ENCODE peak calls at places on chromosomes 16 and 17, in four cellular contexts. A, X, W and M are unnamed samples.

GRCh38 chr17:28372203-28372944 is 880 bp downstream of the SARM1 start:
- DNase-seq in A (no peak), W (no peak), X (no peak), M (peak; percentile 29)

GRCh38 chr17:69090365-69090764 is 29.6 kb upstream of the ABCA9 start:
- DNase-seq in A (no peak), X (no peak), W (no peak), M (no peak)

GRCh38 chr16:70250748-70251650 is 741 bp downstream of the EXOSC6 start:
- DNase-seq in X (peak; percentile 82), W (no peak), A (peak; percentile 20), M (peak; percentile 48)

GRCh38 chr17:63645775-63646491 is 23.7 kb downstream of the MAP3K3 start:
- DNase-seq in A (no peak), X (no peak), W (no peak), M (no peak)

GRCh38 chr16:85098565-85098964 is 13.7 kb downstream of the CIBAR2 start:
- DNase-seq in A (no peak), W (no peak), X (no peak), M (no peak)

GRCh38 chr16:80720759-80721470 is 83.5 kb downstream of the CDYL2 start:
- DNase-seq in X (no peak), A (no peak), W (no peak), M (no peak)

GRCh38 chr16:86823895-86824671 is 245.7 kb downstream of the FOXL1 start:
- DNase-seq in A (no peak), W (no peak), X (no peak), M (no peak)

GRCh38 chr17:12519956-12520594 is 145.6 kb upstream of the MYOCD start:
- DNase-seq in A (no peak), X (no peak), W (no peak), M (no peak)

GRCh38 chr16:57852189-57852588 is 49.9 kb upstream of the KIFC3 start:
- DNase-seq in W (no peak), X (no peak), A (no peak), M (no peak)

DNA sequence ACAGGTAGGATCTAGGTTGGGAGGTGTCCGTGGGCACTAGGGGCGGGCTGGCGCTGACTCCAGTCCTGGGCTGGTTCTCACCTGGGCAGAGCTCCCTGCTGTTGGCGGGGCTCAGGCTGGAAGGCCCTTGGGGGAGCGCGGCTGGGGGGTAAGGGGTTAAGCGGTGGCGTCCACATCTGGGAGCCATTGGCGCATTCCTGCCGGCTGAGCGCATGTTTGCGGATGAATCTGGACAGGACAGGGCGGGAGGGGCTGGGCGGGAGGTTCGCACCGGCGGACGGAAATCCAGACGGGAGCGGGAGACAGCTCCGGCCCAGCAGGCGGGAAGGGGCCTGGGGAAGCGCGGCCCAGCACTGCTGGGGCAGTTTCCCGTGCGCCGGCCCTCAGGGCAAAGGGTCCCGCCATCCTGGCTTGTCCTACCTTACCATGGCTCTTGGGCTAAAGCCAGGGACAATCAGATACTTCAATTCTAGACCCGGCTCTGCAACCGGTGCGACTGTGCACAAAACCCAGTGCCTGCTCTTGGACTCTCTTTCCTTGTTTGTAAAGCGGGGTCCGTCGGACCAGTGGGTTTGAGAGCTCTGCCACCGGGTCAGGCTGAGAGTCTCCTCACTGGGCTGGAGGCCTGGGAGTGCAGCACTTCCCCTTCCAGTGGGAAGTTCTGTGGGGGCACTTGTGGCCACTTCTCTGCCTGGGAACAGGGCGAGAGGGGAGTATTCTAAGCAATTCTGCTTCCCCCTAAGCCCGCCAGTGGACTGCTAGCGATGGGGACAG is 7.8 kb downstream of the RARA start:
- DNase-seq in X (peak; percentile 84), W (no peak), A (peak; percentile 68), M (peak; percentile 70)
- TF ChIP-seq POLR2A in X (peak; percentile 74), W (no peak), A (no peak), M (peak; percentile 41)

GRCh38 chr17:58338454-58338841 is 9.9 kb upstream of the TSPOAP1 start:
- DNase-seq in X (no peak), A (no peak), W (no peak), M (no peak)

GRCh38 chr17:58338907-58339774 is 10.5 kb upstream of the TSPOAP1 start:
- DNase-seq in A (no peak), X (peak; percentile 75), W (no peak), M (no peak)

GRCh38 chr17:58337126-58337599 is 8.6 kb upstream of the TSPOAP1 start:
- DNase-seq in X (no peak), A (no peak), W (no peak), M (no peak)

GRCh38 chr17:58336456-58337094 is 8.0 kb upstream of the TSPOAP1 start:
- DNase-seq in A (no peak), W (no peak), X (no peak), M (no peak)

DNA sequence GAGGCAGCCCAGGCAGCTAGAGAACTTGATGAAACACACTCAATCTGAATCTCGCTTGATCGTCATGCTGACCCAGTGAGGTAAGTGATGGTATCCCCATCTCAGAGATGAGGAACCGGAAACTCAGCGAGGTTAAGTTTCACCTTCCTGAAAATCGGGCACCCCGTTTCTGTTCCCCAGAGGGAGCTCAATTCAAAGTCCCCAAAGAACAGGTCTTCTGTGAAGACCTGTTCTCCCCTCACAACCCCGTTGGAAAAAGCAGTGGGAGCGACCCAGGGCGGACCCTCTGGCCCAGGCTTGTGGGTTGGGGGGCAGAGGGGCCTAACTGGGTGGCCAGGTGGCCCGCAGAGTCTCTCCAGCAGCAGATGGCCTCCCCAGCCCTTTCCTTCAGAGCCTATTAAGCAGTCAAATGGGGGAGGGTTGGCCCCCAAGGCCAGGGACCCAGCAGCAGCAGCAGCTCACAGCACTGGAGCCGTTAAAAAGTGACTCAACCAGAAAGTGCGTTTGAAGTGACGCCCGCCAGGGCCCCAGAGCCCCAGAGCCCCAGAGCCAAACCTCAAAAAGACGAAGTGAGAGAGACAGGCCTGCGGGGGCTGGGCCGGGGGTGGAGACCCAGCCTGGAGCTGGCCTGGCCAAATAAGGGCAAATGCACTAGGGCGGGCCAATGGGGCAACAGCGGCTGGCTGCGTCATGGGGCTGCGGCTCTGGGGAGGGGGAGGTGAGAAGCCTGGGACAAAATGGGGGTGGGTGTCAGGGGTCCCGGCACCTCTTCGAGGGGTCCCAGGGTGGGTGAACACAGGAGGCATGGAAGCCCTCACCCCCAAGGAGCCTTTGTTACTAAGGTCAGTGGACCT is 9.2 kb upstream of the TSPOAP1 start:
- DNase-seq in W (peak; percentile 44), X (peak; percentile 87), A (no peak), M (peak; percentile 33)
- H3K4me1 ChIP-seq in W (peaks cover 4% of the 10 kb centered on the region), X (no peaks in the 10 kb centered on the region), A (no peaks in the 10 kb centered on the region), M (no peaks in the 10 kb centered on the region)

GRCh38 chr16:73051216-73051615 is 3.3 kb upstream of the ZFHX3 start:
- DNase-seq in A (no peak), X (no peak), W (no peak), M (no peak)
- H3K27ac ChIP-seq in A (peak overlapping the region; percentile 66), X (peak overlapping the region; percentile 6), W (no peak overlapping the region), M (peak overlapping the region; percentile 98)

GRCh38 chr17:82201498-82201910 is 11.1 kb downstream of the CCDC57 start:
- DNase-seq in W (no peak), X (no peak), A (no peak), M (peak; percentile 27)

GRCh38 chr17:82202981-82203380 is 9.7 kb downstream of the CCDC57 start:
- DNase-seq in X (no peak), A (no peak), W (no peak), M (no peak)

GRCh38 chr17:82200135-82200534 is 12.5 kb downstream of the CCDC57 start:
- DNase-seq in X (no peak), A (no peak), W (no peak), M (no peak)

GRCh38 chr17:82199496-82199895 is 13.1 kb downstream of the CCDC57 start:
- DNase-seq in X (no peak), W (no peak), A (no peak), M (no peak)

DNA sequence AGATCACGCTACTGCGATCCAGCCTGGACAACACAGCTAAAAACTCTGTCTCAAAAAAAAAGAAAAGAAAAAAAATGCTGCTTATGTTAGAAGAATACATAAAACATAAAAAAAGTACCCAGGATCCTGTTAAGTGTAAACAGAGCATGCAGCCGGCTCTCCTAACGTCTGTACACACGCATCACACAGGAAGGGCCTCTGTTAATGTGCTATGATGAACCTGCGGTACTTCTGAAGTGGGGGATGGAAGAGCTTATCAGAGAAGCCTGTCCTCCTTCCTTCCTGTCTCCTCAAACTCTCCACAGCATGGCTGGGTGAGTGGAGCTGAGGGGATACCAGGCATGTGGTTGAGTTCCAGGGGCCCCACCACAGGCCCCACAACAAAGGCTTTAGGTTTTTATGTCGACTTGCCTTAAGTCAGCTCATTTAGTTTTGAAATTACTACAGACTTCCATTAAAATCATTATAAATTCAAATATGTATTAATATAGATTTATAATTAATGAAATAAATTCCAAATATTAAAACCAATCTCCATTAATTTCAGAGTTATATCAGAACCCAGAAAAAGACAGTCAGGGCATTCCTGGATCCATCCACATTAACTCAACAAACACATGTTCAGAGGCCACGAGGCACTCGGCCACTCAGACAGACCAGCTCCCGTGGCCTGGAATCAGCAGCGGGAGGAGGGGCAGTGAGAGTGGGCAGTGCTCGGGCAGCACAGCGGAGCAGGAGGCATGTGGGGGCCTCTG is 11.7 kb downstream of the CCDC57 start:
- DNase-seq in X (no peak), W (no peak), A (no peak), M (no peak)
- TF ChIP-seq POLR2A in X (no peak), W (no peak), A (no peak), M (no peak)

GRCh38 chr17:78356163-78356713 is 3.6 kb downstream of the SOCS3 start:
- DNase-seq in W (peak; percentile 73), A (no peak), X (no peak), M (no peak)

GRCh38 chr17:78358538-78359215 is 1.2 kb downstream of the SOCS3 start:
- DNase-seq in X (no peak), W (no peak), A (no peak), M (peak; percentile 37)

GRCh38 chr17:78359216-78359935 is 501 bp downstream of the SOCS3 start:
- DNase-seq in X (no peak), A (peak; percentile 46), W (no peak), M (peak; percentile 42)

GRCh38 chr17:78357177-78357586 is 2.7 kb downstream of the SOCS3 start:
- DNase-seq in X (peak; percentile 89), A (no peak), W (no peak), M (peak; percentile 56)

GRCh38 chr17:78357687-78358537 is 2.0 kb downstream of the SOCS3 start:
- DNase-seq in W (no peak), X (no peak), A (no peak), M (no peak)
- H3K4me1 ChIP-seq in W (peaks cover 13% of the 10 kb centered on the region), X (no peaks in the 10 kb centered on the region), A (peaks cover 20% of the 10 kb centered on the region), M (peaks cover 13% of the 10 kb centered on the region)

GRCh38 chr16:17749706-17750105 is 278.9 kb upstream of the XYLT1 start:
- DNase-seq in X (no peak), W (no peak), A (no peak), M (no peak)

GRCh38 chr16:17757808-17758207 is 287.0 kb upstream of the XYLT1 start:
- DNase-seq in X (no peak), A (no peak), W (no peak), M (no peak)

GRCh38 chr16:17755158-17755557 is 284.4 kb upstream of the XYLT1 start:
- DNase-seq in W (no peak), X (no peak), A (no peak), M (no peak)
- H3K27ac ChIP-seq in W (no peak overlapping the region), X (no peak overlapping the region), A (no peak overlapping the region), M (no peak overlapping the region)